ENCODE peak calls at places on chromosomes 7 and 10, in six cellular contexts. D is H54; F is activated gamma-delta T cell treated with Interleukin-2 at 50 U/mL for 16 hours; U is progenitor cell of endocrine pancreas; S is AG20443; J is CD8-positive, alpha-beta T cell. Q is an unnamed sample.

GRCh38 chr7:29135851-29136250 is 10.5 kb downstream of the CPVL start:
- DNase-seq in D (no peak), F (no peak), U (no peak), S (no peak), J (no peak), Q (no peak)

GRCh38 chr7:156691764-156692163 is 51.2 kb downstream of the RNF32 start:
- DNase-seq in D (no peak), F (no peak), U (no peak), S (no peak), J (no peak), Q (no peak)

GRCh38 chr10:21318768-21319167 is 206.7 kb downstream of the SKIDA1 start:
- DNase-seq in D (no peak), F (no peak), U (no peak), S (no peak), J (no peak), Q (no peak)

GRCh38 chr7:141003172-141004080 is 11.3 kb downstream of the MRPS33 start:
- DNase-seq in D (no peak), F (no peak), U (no peak), S (no peak), J (no peak), Q (no peak)

GRCh38 chr7:1475393-1475792 is 16.1 kb upstream of the MICALL2 start:
- DNase-seq in D (no peak), F (no peak), U (no peak), S (no peak), J (no peak), Q (no peak)

GRCh38 chr7:33716581-33717477 is 188.5 kb upstream of the BMPER start:
- DNase-seq in D (peak; percentile 33), F (no peak), U (no peak), S (peak; percentile 32), J (no peak), Q (no peak)

GRCh38 chr10:125006188-125006680 is 64.3 kb downstream of the ZRANB1 start:
- DNase-seq in D (no peak), F (no peak), U (no peak), S (no peak), J (no peak), Q (no peak)

GRCh38 chr7:47403341-47403866 is 178.5 kb downstream of the TNS3 start:
- DNase-seq in D (no peak), F (no peak), U (no peak), S (no peak), J (no peak), Q (no peak)

GRCh38 chr10:15784662-15785300 is 65.1 kb upstream of the ITGA8 start:
- DNase-seq in D (no peak), F (no peak), U (no peak), S (no peak), J (no peak), Q (no peak)

GRCh38 chr10:1715821-1716220 is 21.5 kb downstream of the ADARB2 start:
- DNase-seq in D (peak; percentile 8), F (no peak), U (peak; percentile 25), S (no peak), J (no peak), Q (peak; percentile 64)

GRCh38 chr7:19834566-19834965 is 61.1 kb upstream of the TMEM196 start:
- DNase-seq in D (no peak), F (no peak), U (no peak), S (no peak), J (no peak), Q (no peak)